ENCODE peak calls at places on chromosomes 6 and 20, in ten cellular contexts. One of them, this sample, is unnamed.

GRCh38 chr6:123888779-123889513 is 85.3 kb downstream of the NKAIN2 start:
- DNase-seq in IMR-90: no peak
- DNase-seq in tibial nerve: no peak
- DNase-seq in uterus: no peak
- DNase-seq in breast epithelium: no peak
- DNase-seq in Peyer's patch: no peak
- DNase-seq in ovary: no peak
- DNase-seq in HepG2: no peak
- DNase-seq in K562: no peak
- DNase-seq in transverse colon: no peak
- DNase-seq in this sample: no peak

GRCh38 chr6:142088858-142089216 is 43.9 kb upstream of the GJE1 start:
- DNase-seq in IMR-90: peak
- DNase-seq in tibial nerve: no peak
- DNase-seq in uterus: no peak
- DNase-seq in breast epithelium: no peak
- DNase-seq in Peyer's patch: no peak
- DNase-seq in ovary: no peak
- DNase-seq in HepG2: no peak
- DNase-seq in K562: peak
- DNase-seq in transverse colon: no peak
- DNase-seq in this sample: peak

GRCh38 chr6:107869871-107870270 is 45.8 kb upstream of the SCML4 start:
- DNase-seq in IMR-90: no peak
- DNase-seq in tibial nerve: no peak
- DNase-seq in uterus: no peak
- DNase-seq in breast epithelium: no peak
- DNase-seq in Peyer's patch: no peak
- DNase-seq in ovary: no peak
- DNase-seq in HepG2: no peak
- DNase-seq in K562: no peak
- DNase-seq in transverse colon: no peak
- DNase-seq in this sample: no peak

GRCh38 chr6:44219053-44219814 is 2.5 kb downstream of the MYMX start:
- DNase-seq in IMR-90: peak
- DNase-seq in tibial nerve: peak
- DNase-seq in uterus: peak
- DNase-seq in breast epithelium: peak
- DNase-seq in Peyer's patch: peak
- DNase-seq in ovary: peak
- DNase-seq in HepG2: peak
- DNase-seq in K562: peak
- DNase-seq in transverse colon: peak
- DNase-seq in this sample: peak

GRCh38 chr6:21201673-21202430 is 391.7 kb upstream of the SOX4 start:
- DNase-seq in IMR-90: no peak
- DNase-seq in tibial nerve: no peak
- DNase-seq in uterus: no peak
- DNase-seq in breast epithelium: no peak
- DNase-seq in Peyer's patch: no peak
- DNase-seq in ovary: no peak
- DNase-seq in HepG2: no peak
- DNase-seq in K562: no peak
- DNase-seq in transverse colon: no peak
- DNase-seq in this sample: no peak

GRCh38 chr6:70299456-70299855 is 3.4 kb downstream of the COL9A1 start:
- DNase-seq in IMR-90: peak
- DNase-seq in tibial nerve: no peak
- DNase-seq in uterus: no peak
- DNase-seq in breast epithelium: no peak
- DNase-seq in Peyer's patch: no peak
- DNase-seq in ovary: no peak
- DNase-seq in HepG2: no peak
- DNase-seq in K562: peak
- DNase-seq in transverse colon: no peak
- DNase-seq in this sample: no peak

GRCh38 chr20:44033344-44033743 is 118.7 kb downstream of the TOX2 start:
- DNase-seq in IMR-90: peak
- DNase-seq in tibial nerve: no peak
- DNase-seq in uterus: no peak
- DNase-seq in breast epithelium: no peak
- DNase-seq in Peyer's patch: no peak
- DNase-seq in ovary: no peak
- DNase-seq in HepG2: no peak
- DNase-seq in K562: no peak
- DNase-seq in transverse colon: no peak
- DNase-seq in this sample: no peak

GRCh38 chr20:62774762-62775161 is 21.5 kb upstream of the MRGBP start:
- DNase-seq in IMR-90: no peak
- DNase-seq in tibial nerve: no peak
- DNase-seq in uterus: no peak
- DNase-seq in breast epithelium: no peak
- DNase-seq in Peyer's patch: no peak
- DNase-seq in ovary: no peak
- DNase-seq in HepG2: no peak
- DNase-seq in K562: peak
- DNase-seq in transverse colon: no peak
- DNase-seq in this sample: no peak

GRCh38 chr6:24936641-24937317 is 1.0 kb upstream of the RIPOR2 start:
- DNase-seq in IMR-90: peak
- DNase-seq in tibial nerve: no peak
- DNase-seq in uterus: no peak
- DNase-seq in breast epithelium: no peak
- DNase-seq in Peyer's patch: peak
- DNase-seq in ovary: no peak
- DNase-seq in HepG2: no peak
- DNase-seq in K562: no peak
- DNase-seq in transverse colon: no peak
- DNase-seq in this sample: no peak

GRCh38 chr6:40265615-40266014 is 321.5 kb downstream of the LRFN2 start:
- DNase-seq in IMR-90: no peak
- DNase-seq in tibial nerve: no peak
- DNase-seq in uterus: no peak
- DNase-seq in breast epithelium: no peak
- DNase-seq in Peyer's patch: no peak
- DNase-seq in ovary: no peak
- DNase-seq in HepG2: no peak
- DNase-seq in K562: no peak
- DNase-seq in transverse colon: no peak
- DNase-seq in this sample: no peak

GRCh38 chr6:7126759-7127158 is 19.0 kb downstream of the RREB1 start:
- DNase-seq in IMR-90: no peak
- DNase-seq in tibial nerve: no peak
- DNase-seq in uterus: no peak
- DNase-seq in breast epithelium: no peak
- DNase-seq in Peyer's patch: no peak
- DNase-seq in ovary: no peak
- DNase-seq in HepG2: no peak
- DNase-seq in K562: no peak
- DNase-seq in transverse colon: no peak
- DNase-seq in this sample: no peak

GRCh38 chr6:112149236-112149635 is 61.8 kb downstream of the FAM229B start:
- DNase-seq in IMR-90: peak
- DNase-seq in tibial nerve: no peak
- DNase-seq in uterus: no peak
- DNase-seq in breast epithelium: no peak
- DNase-seq in Peyer's patch: no peak
- DNase-seq in ovary: no peak
- DNase-seq in HepG2: no peak
- DNase-seq in K562: no peak
- DNase-seq in transverse colon: no peak
- DNase-seq in this sample: no peak

GRCh38 chr20:15838466-15838865 is 734.8 kb downstream of the KIF16B start:
- DNase-seq in IMR-90: no peak
- DNase-seq in tibial nerve: no peak
- DNase-seq in uterus: no peak
- DNase-seq in breast epithelium: no peak
- DNase-seq in Peyer's patch: no peak
- DNase-seq in ovary: no peak
- DNase-seq in HepG2: no peak
- DNase-seq in K562: no peak
- DNase-seq in transverse colon: no peak
- DNase-seq in this sample: no peak

DNA sequence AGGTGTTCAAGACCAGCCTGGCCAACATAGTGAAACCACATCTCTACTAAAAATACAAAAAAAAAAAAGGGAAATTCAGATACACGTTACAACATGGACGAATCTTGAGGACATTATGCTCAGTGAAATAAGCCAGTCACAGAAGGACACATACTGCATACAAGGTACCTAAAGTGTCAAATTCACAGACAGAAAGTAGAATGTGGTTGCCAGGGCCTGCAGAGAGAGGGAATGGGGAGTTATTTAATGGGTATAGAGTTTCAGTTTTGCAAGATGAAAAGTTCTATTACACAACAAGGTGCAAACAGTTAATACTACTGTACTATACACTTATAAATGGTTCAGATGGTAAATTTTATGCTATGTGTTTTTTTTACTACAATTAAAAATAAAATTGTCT is 75.1 kb downstream of the SNX5 start:
- DNase-seq in IMR-90: no peak
- DNase-seq in tibial nerve: no peak
- DNase-seq in uterus: no peak
- DNase-seq in breast epithelium: no peak
- DNase-seq in Peyer's patch: no peak
- DNase-seq in ovary: no peak
- DNase-seq in HepG2: no peak
- DNase-seq in K562: no peak
- DNase-seq in transverse colon: no peak
- DNase-seq in this sample: no peak
- TF ChIP-seq POLR2A in IMR-90: no peak
- TF ChIP-seq POLR2A in tibial nerve: no peak
- TF ChIP-seq POLR2A in uterus: no peak
- TF ChIP-seq POLR2A in breast epithelium: no peak
- TF ChIP-seq POLR2A in Peyer's patch: no peak
- TF ChIP-seq POLR2A in ovary: no peak
- TF ChIP-seq POLR2A in HepG2: no peak
- TF ChIP-seq POLR2A in K562: no peak
- TF ChIP-seq POLR2A in transverse colon: no peak
- TF ChIP-seq POLR2A in this sample: no peak

GRCh38 chr6:113994934-113995342 is 24.0 kb upstream of the HDAC2 start:
- DNase-seq in IMR-90: peak
- DNase-seq in tibial nerve: no peak
- DNase-seq in uterus: no peak
- DNase-seq in breast epithelium: no peak
- DNase-seq in Peyer's patch: no peak
- DNase-seq in ovary: no peak
- DNase-seq in HepG2: peak
- DNase-seq in K562: peak
- DNase-seq in transverse colon: peak
- DNase-seq in this sample: peak

GRCh38 chr6:113995632-113996031 is 24.7 kb upstream of the HDAC2 start:
- DNase-seq in IMR-90: peak
- DNase-seq in tibial nerve: peak
- DNase-seq in uterus: peak
- DNase-seq in breast epithelium: no peak
- DNase-seq in Peyer's patch: no peak
- DNase-seq in ovary: no peak
- DNase-seq in HepG2: peak
- DNase-seq in K562: no peak
- DNase-seq in transverse colon: peak
- DNase-seq in this sample: peak

GRCh38 chr6:113998811-113999210 is 27.9 kb upstream of the HDAC2 start:
- DNase-seq in IMR-90: no peak
- DNase-seq in tibial nerve: no peak
- DNase-seq in uterus: no peak
- DNase-seq in breast epithelium: no peak
- DNase-seq in Peyer's patch: no peak
- DNase-seq in ovary: no peak
- DNase-seq in HepG2: no peak
- DNase-seq in K562: no peak
- DNase-seq in transverse colon: no peak
- DNase-seq in this sample: no peak

GRCh38 chr6:113999284-113999683 is 28.3 kb upstream of the HDAC2 start:
- DNase-seq in IMR-90: no peak
- DNase-seq in tibial nerve: no peak
- DNase-seq in uterus: no peak
- DNase-seq in breast epithelium: no peak
- DNase-seq in Peyer's patch: no peak
- DNase-seq in ovary: no peak
- DNase-seq in HepG2: no peak
- DNase-seq in K562: no peak
- DNase-seq in transverse colon: no peak
- DNase-seq in this sample: no peak

GRCh38 chr6:113997106-113997505 is 26.2 kb upstream of the HDAC2 start:
- DNase-seq in IMR-90: peak
- DNase-seq in tibial nerve: no peak
- DNase-seq in uterus: no peak
- DNase-seq in breast epithelium: no peak
- DNase-seq in Peyer's patch: no peak
- DNase-seq in ovary: no peak
- DNase-seq in HepG2: no peak
- DNase-seq in K562: no peak
- DNase-seq in transverse colon: no peak
- DNase-seq in this sample: no peak
- H3K4me3 ChIP-seq in IMR-90: no peak
- H3K4me3 ChIP-seq in tibial nerve: no peak
- H3K4me3 ChIP-seq in uterus: no peak
- H3K4me3 ChIP-seq in breast epithelium: no peak
- H3K4me3 ChIP-seq in Peyer's patch: no peak
- H3K4me3 ChIP-seq in ovary: no peak
- H3K4me3 ChIP-seq in HepG2: no peak
- H3K4me3 ChIP-seq in K562: no peak
- H3K4me3 ChIP-seq in transverse colon: no peak
- H3K4me3 ChIP-seq in this sample: no peak

GRCh38 chr20:35432430-35432735 is 5.6 kb downstream of the GDF5 start:
- DNase-seq in IMR-90: no peak
- DNase-seq in tibial nerve: no peak
- DNase-seq in uterus: no peak
- DNase-seq in breast epithelium: no peak
- DNase-seq in Peyer's patch: no peak
- DNase-seq in ovary: no peak
- DNase-seq in HepG2: no peak
- DNase-seq in K562: no peak
- DNase-seq in transverse colon: no peak
- DNase-seq in this sample: no peak
- TF ChIP-seq CTCF in IMR-90: no peak
- TF ChIP-seq CTCF in tibial nerve: no peak
- TF ChIP-seq CTCF in uterus: no peak
- TF ChIP-seq CTCF in breast epithelium: no peak
- TF ChIP-seq CTCF in Peyer's patch: no peak
- TF ChIP-seq CTCF in ovary: no peak
- TF ChIP-seq CTCF in HepG2: no peak
- TF ChIP-seq CTCF in K562: no peak
- TF ChIP-seq CTCF in transverse colon: no peak
- TF ChIP-seq CTCF in this sample: no peak

DNA sequence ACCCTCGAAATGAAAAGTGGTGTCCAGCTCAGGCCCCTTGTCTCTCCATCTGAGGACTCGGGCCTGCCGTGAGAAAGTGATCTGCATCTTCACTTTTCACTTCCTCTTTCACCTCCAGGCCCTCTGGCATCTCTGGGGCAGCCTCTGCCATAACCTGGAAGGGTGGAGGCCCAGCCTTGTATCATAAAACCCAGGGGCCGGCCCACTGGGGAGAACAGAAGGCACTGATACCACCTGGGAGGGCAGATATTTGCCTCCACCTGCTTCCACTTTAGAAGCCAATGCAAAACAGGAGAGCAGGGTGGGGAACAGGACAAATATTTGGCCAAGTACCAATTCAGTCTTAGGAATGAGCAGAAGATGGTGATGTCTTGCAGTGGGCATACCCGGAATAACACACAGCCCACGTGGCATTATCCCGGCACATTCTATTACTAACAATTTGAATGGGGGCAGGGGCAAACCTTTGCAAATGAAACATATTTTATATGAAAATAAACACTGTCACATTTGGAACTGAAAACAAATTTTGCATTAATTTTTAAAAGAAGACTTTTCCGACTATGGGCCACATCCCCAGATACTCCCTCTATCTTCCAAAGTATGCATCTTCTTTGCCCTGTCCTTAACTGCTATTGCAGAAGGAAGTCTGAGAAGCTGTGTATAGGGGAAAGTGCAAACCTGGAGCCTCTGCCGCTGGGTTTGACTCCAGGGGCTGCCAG is 69.2 kb upstream of the TBC1D7 start:
- DNase-seq in IMR-90: no peak
- DNase-seq in tibial nerve: no peak
- DNase-seq in uterus: no peak
- DNase-seq in breast epithelium: no peak
- DNase-seq in Peyer's patch: peak
- DNase-seq in ovary: no peak
- DNase-seq in HepG2: no peak
- DNase-seq in K562: no peak
- DNase-seq in transverse colon: peak
- DNase-seq in this sample: no peak
- TF ChIP-seq POLR2A in IMR-90: no peak
- TF ChIP-seq POLR2A in tibial nerve: no peak
- TF ChIP-seq POLR2A in uterus: no peak
- TF ChIP-seq POLR2A in breast epithelium: no peak
- TF ChIP-seq POLR2A in Peyer's patch: no peak
- TF ChIP-seq POLR2A in ovary: no peak
- TF ChIP-seq POLR2A in HepG2: no peak
- TF ChIP-seq POLR2A in K562: no peak
- TF ChIP-seq POLR2A in transverse colon: no peak
- TF ChIP-seq POLR2A in this sample: no peak